ENCODE peak calls at places on chromosomes 11 and 22, in five cellular contexts. M, W, X, K and P are unnamed samples. For H3K4me1, the result is how much of the 10 kb centered on the place peaks cover.

GRCh38 chr11:129364143-129364654 is 11.4 kb upstream of the BARX2 start:
- DNase-seq in W (peak), M (peak), K (peak), X (peak), P (peak)

GRCh38 chr11:68998390-68998911 is 14.6 kb downstream of the MRGPRF start:
- DNase-seq in M (peak), W (no peak), X (no peak), K (no peak), P (peak)

GRCh38 chr11:46242961-46243795 is 34.3 kb upstream of the CREB3L1 start:
- DNase-seq in W (peak), K (peak), X (peak), M (peak), P (peak)

GRCh38 chr11:125069796-125070195 is 6.7 kb downstream of the SLC37A2 start:
- DNase-seq in X (no peak), W (no peak), M (peak), K (no peak), P (no peak)

GRCh38 chr11:16820324-16821092 is 82.1 kb downstream of the C11orf58 start:
- DNase-seq in X (peak), W (peak), M (peak), K (peak), P (peak)

GRCh38 chr11:47216141-47216798 is 1.5 kb downstream of the DDB2 start:
- DNase-seq in K (peak), X (peak), M (peak), W (peak), P (peak)

GRCh38 chr11:122201126-122201525 is 85.1 kb upstream of the BLID start:
- DNase-seq in K (no peak), X (no peak), M (no peak), W (no peak), P (no peak)

GRCh38 chr22:49969751-49970527 is 9.4 kb downstream of the PIM3 start:
- DNase-seq in K (peak), W (peak), M (peak), X (peak), P (peak)

GRCh38 chr22:29469755-29470154 is 10.3 kb upstream of the NEFH start:
- DNase-seq in M (no peak), K (no peak), X (no peak), W (no peak), P (no peak)

GRCh38 chr22:46775789-46776485 is 13.5 kb downstream of the TBC1D22A start:
- DNase-seq in K (no peak), X (no peak), W (no peak), M (no peak), P (no peak)

GRCh38 chr11:95660038-95660437 is 129.5 kb downstream of the FAM76B start:
- DNase-seq in K (no peak), M (no peak), W (no peak), X (no peak), P (no peak)

GRCh38 chr11:23932485-23932898 is 564.4 kb upstream of the LUZP2 start:
- DNase-seq in X (no peak), W (no peak), M (no peak), K (no peak), P (no peak)

GRCh38 chr11:67409781-67410368 is 5.6 kb upstream of the CARNS1 start:
- DNase-seq in K (peak), M (no peak), W (no peak), X (no peak), P (no peak)

GRCh38 chr22:49157529-49158339 is 669.9 kb downstream of the BRD1 start:
- DNase-seq in K (no peak), X (no peak), W (no peak), M (no peak), P (no peak)

GRCh38 chr11:120835601-120836228 is 188.2 kb upstream of the TBCEL start:
- DNase-seq in K (no peak), W (no peak), M (no peak), X (no peak), P (no peak)

GRCh38 chr11:83610996-83611395 is 324.8 kb upstream of the CCDC90B start:
- DNase-seq in K (no peak), X (no peak), M (no peak), W (no peak), P (no peak)

GRCh38 chr22:30575011-30575671 is 676 bp upstream of the GAL3ST1 start:
- DNase-seq in X (peak), K (peak), W (peak), M (peak), P (peak)

GRCh38 chr22:48096846-48097665 is 1334.6 kb downstream of the TBC1D22A start:
- DNase-seq in W (peak), K (no peak), X (no peak), M (no peak), P (no peak)

DNA sequence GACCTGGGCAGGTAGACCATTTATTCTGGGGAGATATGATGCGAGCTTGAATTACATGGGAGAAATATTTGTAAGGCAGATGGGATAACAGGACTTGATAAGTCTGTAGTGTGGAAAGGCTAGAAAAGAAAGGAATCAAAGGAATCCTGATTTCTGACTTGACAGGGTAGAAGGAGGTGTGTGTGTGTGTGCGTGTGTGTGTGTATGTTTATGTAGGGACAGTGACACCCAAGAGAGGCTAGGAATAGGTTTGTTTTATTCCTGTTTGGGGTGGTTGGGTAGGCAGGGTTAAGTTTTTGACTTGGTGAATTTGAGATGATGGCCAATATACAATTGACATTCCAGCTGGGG is 390 bp upstream of the HTATIP2 start:
- DNase-seq in W (no peak), M (no peak), K (no peak), X (no peak), P (no peak)
- H3K4me1 ChIP-seq in W (under half), M (under half), K (under half), X (under half), P (under half)

GRCh38 chr22:41991111-41991510 is 7.5 kb upstream of the WBP2NL start:
- DNase-seq in X (no peak), M (peak), K (no peak), W (no peak), P (no peak)
- TF ChIP-seq CTCF in X (no peak), M (no peak), K (no peak), W (no peak), P (no peak)

GRCh38 chr22:21613553-21614233 is 16.1 kb downstream of the YDJC start:
- DNase-seq in W (no peak), K (no peak), M (no peak), X (no peak), P (no peak)

GRCh38 chr22:21621025-21621424 is 8.8 kb downstream of the YDJC start:
- DNase-seq in K (no peak), W (no peak), X (no peak), M (no peak), P (no peak)

GRCh38 chr22:21612858-21613257 is 17.0 kb downstream of the YDJC start:
- DNase-seq in W (no peak), X (no peak), M (no peak), K (no peak), P (no peak)

GRCh38 chr22:21611210-21611977 is 18.4 kb downstream of the YDJC start:
- DNase-seq in X (no peak), W (no peak), K (no peak), M (no peak), P (no peak)

DNA sequence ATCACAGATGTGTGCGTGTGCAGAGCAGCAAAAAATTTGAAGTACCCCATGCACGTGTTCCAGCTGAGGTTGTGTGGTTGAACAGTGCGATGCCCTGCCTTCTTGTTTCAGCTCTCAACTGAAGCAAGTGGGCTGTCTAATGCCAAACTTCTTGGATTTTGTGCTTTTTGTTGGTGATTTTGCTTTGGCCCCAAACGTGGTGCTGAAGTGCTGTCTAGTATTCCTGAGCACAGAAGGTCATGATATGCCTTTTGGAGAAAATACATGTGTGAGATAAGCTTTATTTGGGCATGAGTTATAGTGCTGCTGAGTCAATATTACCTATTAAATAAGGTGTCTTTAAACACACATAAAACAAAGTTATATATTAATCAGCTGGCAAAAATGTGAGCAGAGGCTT is 14.1 kb downstream of the YDJC start:
- DNase-seq in K (no peak), M (no peak), W (no peak), X (no peak), P (no peak)
- H3K4me1 ChIP-seq in K (under half), M (under half), W (under half), X (under half), P (under half)

DNA sequence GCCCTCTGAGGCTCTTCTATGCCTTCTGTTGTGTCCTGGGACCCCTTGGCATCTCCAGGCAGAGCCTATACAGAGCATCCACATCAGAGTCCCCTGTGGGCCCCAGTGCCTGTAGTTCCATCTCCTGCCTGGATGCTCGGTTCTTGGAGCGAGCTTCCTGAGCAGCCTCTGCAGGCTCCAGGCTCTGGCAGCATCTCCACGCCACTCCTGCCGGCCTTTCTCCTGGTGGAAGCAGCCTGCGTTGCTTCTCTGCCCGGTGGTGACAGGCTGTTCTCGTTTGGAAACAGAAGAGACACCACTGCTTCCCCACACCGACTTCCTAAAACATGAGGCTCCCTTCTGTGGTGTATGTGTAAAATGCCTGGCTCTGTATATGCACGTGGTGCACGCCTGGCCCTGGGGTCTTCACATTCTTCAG is 52.8 kb downstream of the BCR start:
- DNase-seq in W (no peak), K (no peak), X (peak), M (no peak), P (no peak)
- TF ChIP-seq CTCF in W (no peak), K (no peak), X (no peak), M (no peak), P (no peak)